ENCODE peak calls at places on chromosomes 4 and X, in eight cellular contexts. One of them, this sample, is unnamed. For H3K4me1, the result is how much of the 10 kb centered on the place peaks cover.

GRCh38 chr4:84968936-84969335 is 2.4 kb upstream of the WDFY3 start:
- DNase-seq in suprapubic skin: no peak
- DNase-seq in K562: no peak
- DNase-seq in HCT116: no peak
- DNase-seq in uterus: no peak
- DNase-seq in sigmoid colon: no peak
- DNase-seq in heart left ventricle: no peak
- DNase-seq in upper lobe of left lung: no peak
- DNase-seq in this sample: no peak

GRCh38 chrX:147875866-147876596 is 35.7 kb upstream of the FMR1 start:
- DNase-seq in heart left ventricle: no peak
- DNase-seq in HCT116: no peak
- DNase-seq in suprapubic skin: no peak
- DNase-seq in sigmoid colon: no peak
- DNase-seq in K562: no peak
- DNase-seq in upper lobe of left lung: no peak
- DNase-seq in uterus: no peak
- DNase-seq in this sample: no peak

GRCh38 chr4:184824776-184825393 is 883 bp downstream of the ACSL1 start:
- DNase-seq in heart left ventricle: no peak
- DNase-seq in upper lobe of left lung: no peak
- DNase-seq in sigmoid colon: no peak
- DNase-seq in suprapubic skin: no peak
- DNase-seq in HCT116: no peak
- DNase-seq in K562: no peak
- DNase-seq in uterus: no peak
- DNase-seq in this sample: no peak

GRCh38 chr4:88143504-88143903 is 14.9 kb downstream of the ABCG2 start:
- DNase-seq in K562: no peak
- DNase-seq in HCT116: peak
- DNase-seq in suprapubic skin: no peak
- DNase-seq in sigmoid colon: no peak
- DNase-seq in upper lobe of left lung: no peak
- DNase-seq in uterus: no peak
- DNase-seq in heart left ventricle: no peak
- DNase-seq in this sample: no peak

GRCh38 chr4:165604181-165604580 is 225.4 kb downstream of the CPE start:
- DNase-seq in heart left ventricle: no peak
- DNase-seq in upper lobe of left lung: no peak
- DNase-seq in sigmoid colon: no peak
- DNase-seq in K562: no peak
- DNase-seq in uterus: no peak
- DNase-seq in suprapubic skin: no peak
- DNase-seq in HCT116: no peak
- DNase-seq in this sample: no peak

GRCh38 chr4:1035510-1035909 is 24.1 kb downstream of the FGFRL1 start:
- DNase-seq in heart left ventricle: peak
- DNase-seq in HCT116: no peak
- DNase-seq in uterus: no peak
- DNase-seq in suprapubic skin: no peak
- DNase-seq in upper lobe of left lung: no peak
- DNase-seq in K562: no peak
- DNase-seq in sigmoid colon: no peak
- DNase-seq in this sample: no peak

GRCh38 chr4:3493720-3494492 is 30.8 kb downstream of the DOK7 start:
- DNase-seq in uterus: no peak
- DNase-seq in HCT116: no peak
- DNase-seq in suprapubic skin: no peak
- DNase-seq in K562: no peak
- DNase-seq in sigmoid colon: no peak
- DNase-seq in upper lobe of left lung: no peak
- DNase-seq in heart left ventricle: no peak
- DNase-seq in this sample: no peak

GRCh38 chr4:124337874-124338273 is 374.7 kb downstream of the ANKRD50 start:
- DNase-seq in heart left ventricle: peak
- DNase-seq in sigmoid colon: no peak
- DNase-seq in K562: peak
- DNase-seq in upper lobe of left lung: no peak
- DNase-seq in uterus: no peak
- DNase-seq in suprapubic skin: no peak
- DNase-seq in HCT116: no peak
- DNase-seq in this sample: no peak

GRCh38 chrX:153423652-153424051 is 12.4 kb downstream of the ZFP92 start:
- DNase-seq in uterus: no peak
- DNase-seq in suprapubic skin: no peak
- DNase-seq in K562: no peak
- DNase-seq in sigmoid colon: no peak
- DNase-seq in HCT116: no peak
- DNase-seq in heart left ventricle: no peak
- DNase-seq in upper lobe of left lung: peak
- DNase-seq in this sample: no peak

GRCh38 chr4:88965053-88965452 is 91.9 kb downstream of the FAM13A start:
- DNase-seq in sigmoid colon: no peak
- DNase-seq in heart left ventricle: no peak
- DNase-seq in uterus: no peak
- DNase-seq in suprapubic skin: no peak
- DNase-seq in HCT116: no peak
- DNase-seq in upper lobe of left lung: no peak
- DNase-seq in K562: no peak
- DNase-seq in this sample: no peak

GRCh38 chrX:24426921-24427746 is 38.0 kb upstream of the PDK3 start:
- DNase-seq in upper lobe of left lung: no peak
- DNase-seq in K562: no peak
- DNase-seq in uterus: no peak
- DNase-seq in suprapubic skin: no peak
- DNase-seq in HCT116: no peak
- DNase-seq in heart left ventricle: no peak
- DNase-seq in sigmoid colon: no peak
- DNase-seq in this sample: no peak

GRCh38 chr4:145554691-145555090 is 64.5 kb upstream of the MMAA start:
- DNase-seq in K562: no peak
- DNase-seq in upper lobe of left lung: no peak
- DNase-seq in sigmoid colon: no peak
- DNase-seq in heart left ventricle: no peak
- DNase-seq in suprapubic skin: no peak
- DNase-seq in HCT116: no peak
- DNase-seq in uterus: no peak
- DNase-seq in this sample: no peak

GRCh38 chr4:143558286-143558685 is 44.8 kb downstream of the SMARCA5 start:
- DNase-seq in HCT116: no peak
- DNase-seq in suprapubic skin: no peak
- DNase-seq in uterus: no peak
- DNase-seq in K562: no peak
- DNase-seq in heart left ventricle: no peak
- DNase-seq in upper lobe of left lung: no peak
- DNase-seq in sigmoid colon: no peak
- DNase-seq in this sample: no peak

GRCh38 chr4:33255094-33255493 is 2534.9 kb downstream of the PCDH7 start:
- DNase-seq in HCT116: no peak
- DNase-seq in uterus: no peak
- DNase-seq in K562: no peak
- DNase-seq in heart left ventricle: no peak
- DNase-seq in suprapubic skin: no peak
- DNase-seq in sigmoid colon: no peak
- DNase-seq in upper lobe of left lung: no peak
- DNase-seq in this sample: no peak

GRCh38 chr4:182518421-182518820 is 275.2 kb downstream of the TENM3 start:
- DNase-seq in K562: no peak
- DNase-seq in heart left ventricle: no peak
- DNase-seq in uterus: no peak
- DNase-seq in suprapubic skin: no peak
- DNase-seq in sigmoid colon: no peak
- DNase-seq in upper lobe of left lung: no peak
- DNase-seq in HCT116: no peak
- DNase-seq in this sample: no peak

GRCh38 chrX:106894392-106894909 is 8.7 kb downstream of the RIPPLY1 start:
- DNase-seq in HCT116: peak
- DNase-seq in upper lobe of left lung: peak
- DNase-seq in suprapubic skin: no peak
- DNase-seq in K562: peak
- DNase-seq in sigmoid colon: peak
- DNase-seq in uterus: peak
- DNase-seq in heart left ventricle: peak
- DNase-seq in this sample: peak

GRCh38 chr4:168600796-168601583 is 104.1 kb downstream of the PALLD start:
- DNase-seq in suprapubic skin: no peak
- DNase-seq in HCT116: peak
- DNase-seq in K562: no peak
- DNase-seq in uterus: no peak
- DNase-seq in sigmoid colon: no peak
- DNase-seq in upper lobe of left lung: no peak
- DNase-seq in heart left ventricle: no peak
- DNase-seq in this sample: no peak

DNA sequence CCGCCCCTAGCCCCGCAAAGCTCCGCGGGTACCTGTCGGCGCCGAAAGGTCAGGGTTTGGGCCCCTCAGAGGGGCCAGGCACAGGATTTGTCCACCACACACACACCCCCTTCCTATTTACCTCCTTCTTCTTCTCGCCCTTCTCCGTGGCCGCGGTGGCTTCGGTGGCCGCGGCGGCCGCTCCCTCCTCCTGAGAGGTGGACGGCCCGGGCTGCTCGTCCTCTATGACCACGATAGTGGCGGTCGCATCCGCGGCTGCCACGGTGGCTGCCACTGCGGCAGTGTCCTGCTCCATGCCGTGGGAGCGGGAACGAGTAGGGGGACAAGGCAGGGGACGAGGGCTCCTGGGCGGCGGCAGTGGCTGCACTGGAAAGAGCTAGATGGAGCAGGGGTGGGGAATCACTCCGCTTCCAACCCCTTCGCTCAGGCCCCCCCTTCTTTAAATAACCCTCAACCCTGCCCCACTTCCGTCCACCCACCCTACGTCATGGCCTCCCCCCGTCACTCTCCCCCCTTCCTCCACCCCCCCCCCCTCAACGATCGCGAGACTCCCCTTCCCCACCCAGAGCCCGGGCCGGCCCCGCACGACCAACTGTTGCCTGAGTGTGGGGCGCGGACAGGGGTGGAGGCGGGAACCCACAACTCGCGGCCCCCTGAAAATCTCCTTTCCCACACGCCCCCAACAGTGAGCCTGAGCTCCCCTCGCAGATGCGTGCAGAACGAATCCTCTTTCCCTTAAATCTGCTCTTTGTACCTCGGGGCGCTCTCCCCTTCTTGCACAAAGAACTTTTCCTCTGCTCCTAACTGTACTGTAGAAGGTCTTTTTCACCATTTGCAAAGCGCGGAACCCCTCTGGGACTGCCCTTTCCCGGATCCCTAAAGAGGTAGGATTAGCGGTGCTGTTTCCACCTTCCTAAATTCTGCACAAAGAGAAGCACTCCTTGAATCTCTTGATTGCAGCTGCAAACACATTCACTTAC is at the start of gene SMARCA1:
- DNase-seq in suprapubic skin: peak
- DNase-seq in uterus: peak
- DNase-seq in heart left ventricle: peak
- DNase-seq in upper lobe of left lung: peak
- DNase-seq in HCT116: peak
- DNase-seq in K562: peak
- DNase-seq in sigmoid colon: peak
- DNase-seq in this sample: no peak
- TF ChIP-seq POLR2A in suprapubic skin: no peak
- TF ChIP-seq POLR2A in uterus: no peak
- TF ChIP-seq POLR2A in heart left ventricle: peak
- TF ChIP-seq POLR2A in upper lobe of left lung: no peak
- TF ChIP-seq POLR2A in HCT116: no peak
- TF ChIP-seq POLR2A in K562: no peak
- TF ChIP-seq POLR2A in sigmoid colon: no peak
- TF ChIP-seq POLR2A in this sample: no peak

DNA sequence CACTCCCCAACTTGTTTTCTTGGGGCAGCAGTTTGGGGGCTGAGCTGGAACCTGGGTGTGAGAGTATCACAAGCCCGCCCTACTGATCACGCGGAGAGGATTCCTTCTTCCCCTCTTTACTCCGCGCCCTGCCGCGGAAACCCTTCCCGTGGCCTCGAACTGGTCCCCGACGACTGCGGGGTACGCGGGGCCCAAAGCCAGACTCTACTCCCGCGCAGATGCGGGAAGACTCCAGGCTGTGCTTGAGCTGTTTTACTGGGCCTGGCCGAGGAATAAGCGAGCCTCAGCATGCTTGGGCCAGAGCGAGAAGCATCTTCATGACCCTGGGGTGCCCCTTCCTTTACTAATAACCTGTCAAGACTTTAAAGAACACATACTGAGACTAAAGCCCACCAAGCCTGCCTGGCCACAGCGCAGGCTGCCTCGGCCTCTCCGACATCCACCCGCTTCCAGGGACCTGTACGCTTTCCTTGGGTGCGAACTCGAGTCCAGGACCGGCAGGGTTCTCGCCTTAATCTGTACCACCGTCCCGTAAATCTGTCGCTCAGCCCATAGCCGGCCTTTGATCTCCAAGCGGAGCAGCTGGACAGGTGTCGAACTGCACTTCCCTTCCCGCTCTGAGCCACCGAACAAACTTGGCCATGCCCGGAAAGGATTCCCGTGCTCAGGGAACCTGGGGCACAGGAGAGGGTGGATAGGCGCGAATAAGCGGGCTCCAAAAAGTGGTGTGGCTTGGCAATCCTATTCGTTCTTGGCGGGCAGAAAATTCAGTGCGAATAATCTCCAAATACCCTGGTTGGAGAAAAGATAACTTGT is 55.0 kb upstream of the TMEM33 start:
- DNase-seq in upper lobe of left lung: no peak
- DNase-seq in HCT116: no peak
- DNase-seq in suprapubic skin: no peak
- DNase-seq in uterus: no peak
- DNase-seq in heart left ventricle: no peak
- DNase-seq in sigmoid colon: no peak
- DNase-seq in K562: no peak
- DNase-seq in this sample: no peak
- H3K4me1 ChIP-seq in upper lobe of left lung: under half
- H3K4me1 ChIP-seq in HCT116: under half
- H3K4me1 ChIP-seq in suprapubic skin: under half
- H3K4me1 ChIP-seq in uterus: under half
- H3K4me1 ChIP-seq in heart left ventricle: under half
- H3K4me1 ChIP-seq in sigmoid colon: under half
- H3K4me1 ChIP-seq in K562: under half
- H3K4me1 ChIP-seq in this sample: under half

DNA sequence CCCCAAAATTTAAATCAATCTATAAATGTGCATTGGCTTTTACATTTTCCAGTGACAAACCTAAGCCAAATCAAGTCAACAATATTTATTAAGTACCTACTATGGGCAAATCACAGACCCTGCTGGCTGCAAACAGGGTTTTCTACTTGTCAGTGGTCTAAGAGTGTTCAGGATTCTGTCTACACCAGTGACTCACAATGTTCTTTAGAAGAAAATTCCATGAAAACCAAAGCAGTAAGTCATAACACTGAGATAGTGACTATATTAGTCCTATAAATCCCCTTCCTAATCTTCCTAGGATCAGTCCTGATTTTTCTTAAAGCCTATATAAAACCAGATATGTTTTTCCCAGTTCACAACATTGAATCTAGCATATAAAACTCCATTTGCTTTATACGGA is 69.7 kb downstream of the PPP3CA start:
- DNase-seq in K562: no peak
- DNase-seq in upper lobe of left lung: no peak
- DNase-seq in heart left ventricle: no peak
- DNase-seq in uterus: no peak
- DNase-seq in sigmoid colon: no peak
- DNase-seq in suprapubic skin: no peak
- DNase-seq in HCT116: no peak
- DNase-seq in this sample: no peak
- H3K27ac ChIP-seq in K562: no peak
- H3K27ac ChIP-seq in upper lobe of left lung: no peak
- H3K27ac ChIP-seq in heart left ventricle: no peak
- H3K27ac ChIP-seq in uterus: no peak
- H3K27ac ChIP-seq in sigmoid colon: no peak
- H3K27ac ChIP-seq in suprapubic skin: no peak
- H3K27ac ChIP-seq in HCT116: no peak
- H3K27ac ChIP-seq in this sample: no peak

GRCh38 chr4:77819836-77820679 is 890 bp upstream of the CNOT6L start:
- DNase-seq in suprapubic skin: peak
- DNase-seq in K562: peak
- DNase-seq in sigmoid colon: peak
- DNase-seq in heart left ventricle: peak
- DNase-seq in uterus: peak
- DNase-seq in upper lobe of left lung: peak
- DNase-seq in HCT116: peak
- DNase-seq in this sample: peak
- TF ChIP-seq POLR2A in suprapubic skin: peak
- TF ChIP-seq POLR2A in K562: peak
- TF ChIP-seq POLR2A in sigmoid colon: peak
- TF ChIP-seq POLR2A in heart left ventricle: peak
- TF ChIP-seq POLR2A in uterus: peak
- TF ChIP-seq POLR2A in upper lobe of left lung: peak
- TF ChIP-seq POLR2A in HCT116: peak
- TF ChIP-seq POLR2A in this sample: peak

This sample was measured in Peyer's patch.